ENCODE peak calls at places on chromosomes 7 and 10, in nine cellular contexts. L is IMR-90, W is NB4, D is heart left ventricle, J is tibial nerve, S is HCT116, X is breast epithelium, N is HepG2, R is K562. K is an unnamed sample.

GRCh38 chr10:56349611-56350010 is 11.4 kb downstream of the ZWINT start:
- DNase-seq in L (no peak), W (no peak), D (no peak), J (no peak), S (no peak), X (no peak), N (no peak), R (no peak), K (no peak)

GRCh38 chr7:24283559-24283899 is 461 bp upstream of the NPY start:
- DNase-seq in L (no peak), W (no peak), D (no peak), J (no peak), S (no peak), X (no peak), N (no peak), R (no peak), K (no peak)

GRCh38 chr7:51356849-51357516 is 40.4 kb upstream of the COBL start:
- DNase-seq in L (no peak), W (no peak), D (no peak), J (no peak), S (no peak), X (no peak), N (peak), R (no peak), K (peak)

GRCh38 chr7:149844445-149844844 is 6.3 kb downstream of the ZNF862 start:
- DNase-seq in L (no peak), W (no peak), D (no peak), J (no peak), S (no peak), X (peak), N (no peak), R (no peak), K (no peak)

GRCh38 chr10:23694446-23694920 is 255.6 kb downstream of the OTUD1 start:
- DNase-seq in L (no peak), W (no peak), D (no peak), J (no peak), S (no peak), X (no peak), N (no peak), R (no peak), K (no peak)

GRCh38 chr10:45183174-45183573 is 132.2 kb downstream of the OR13A1 start:
- DNase-seq in L (no peak), W (no peak), D (no peak), J (no peak), S (no peak), X (no peak), N (no peak), R (no peak), K (no peak)

GRCh38 chr10:118007773-118008172 is 39.0 kb downstream of the RAB11FIP2 start:
- DNase-seq in L (peak), W (no peak), D (no peak), J (no peak), S (no peak), X (no peak), N (no peak), R (no peak), K (no peak)

GRCh38 chr7:44294325-44295069 is 30.9 kb downstream of the CAMK2B start:
- DNase-seq in L (no peak), W (no peak), D (no peak), J (no peak), S (no peak), X (no peak), N (no peak), R (peak), K (peak)

GRCh38 chr7:44383566-44383965 is 58.2 kb upstream of the CAMK2B start:
- DNase-seq in L (peak), W (no peak), D (no peak), J (no peak), S (no peak), X (no peak), N (no peak), R (no peak), K (no peak)

GRCh38 chr7:128136215-128136597 is 104.9 kb upstream of the LEP start:
- DNase-seq in L (no peak), W (no peak), D (no peak), J (no peak), S (no peak), X (no peak), N (no peak), R (no peak), K (no peak)

GRCh38 chr10:58515296-58515956 is 2.8 kb downstream of the BICC1 start:
- DNase-seq in L (no peak), W (no peak), D (no peak), J (no peak), S (no peak), X (no peak), N (no peak), R (no peak), K (no peak)

GRCh38 chr10:6171891-6172354 is 30.8 kb upstream of the PFKFB3 start:
- DNase-seq in L (peak), W (peak), D (peak), J (peak), S (no peak), X (no peak), N (no peak), R (no peak), K (peak)

GRCh38 chr7:121305109-121305508 is 23.7 kb upstream of the WNT16 start:
- DNase-seq in L (peak), W (no peak), D (no peak), J (no peak), S (no peak), X (no peak), N (no peak), R (no peak), K (no peak)

GRCh38 chr7:52260046-52260665 is 775.3 kb upstream of the POM121L12 start:
- DNase-seq in L (no peak), W (peak), D (no peak), J (no peak), S (no peak), X (no peak), N (no peak), R (no peak), K (no peak)

GRCh38 chr10:102988404-102989314 is 70.6 kb downstream of the CNNM2 start:
- DNase-seq in L (peak), W (no peak), D (no peak), J (no peak), S (no peak), X (no peak), N (peak), R (peak), K (no peak)

GRCh38 chr7:138726288-138726687 is 25.1 kb upstream of the SVOPL start:
- DNase-seq in L (no peak), W (peak), D (no peak), J (no peak), S (no peak), X (no peak), N (no peak), R (peak), K (no peak)

GRCh38 chr10:9230625-9231024 is 1176.1 kb downstream of the GATA3 start:
- DNase-seq in L (no peak), W (no peak), D (no peak), J (no peak), S (no peak), X (no peak), N (no peak), R (no peak), K (no peak)

GRCh38 chr10:75803816-75804576 is 372.6 kb downstream of the LRMDA start:
- DNase-seq in L (no peak), W (no peak), D (no peak), J (peak), S (no peak), X (no peak), N (no peak), R (no peak), K (peak)

GRCh38 chr7:99392659-99393362 is 15.6 kb downstream of the PDAP1 start:
- DNase-seq in L (no peak), W (no peak), D (peak), J (peak), S (no peak), X (peak), N (no peak), R (peak), K (peak)

GRCh38 chr7:76326646-76327233 is 24.3 kb downstream of the HSPB1 start:
- DNase-seq in L (peak), W (no peak), D (no peak), J (no peak), S (no peak), X (no peak), N (no peak), R (no peak), K (no peak)

GRCh38 chr10:74384615-74385213 is 233.7 kb downstream of the ADK start:
- DNase-seq in L (no peak), W (no peak), D (no peak), J (no peak), S (no peak), X (no peak), N (no peak), R (no peak), K (no peak)

GRCh38 chr10:31622993-31623392 is 304.0 kb downstream of the ZEB1 start:
- DNase-seq in L (peak), W (no peak), D (no peak), J (peak), S (no peak), X (no peak), N (no peak), R (no peak), K (no peak)

GRCh38 chr7:106239406-106239805 is 45.4 kb downstream of the NAMPT start:
- DNase-seq in L (no peak), W (no peak), D (no peak), J (no peak), S (no peak), X (peak), N (no peak), R (no peak), K (no peak)

GRCh38 chr10:74586088-74586585 is 240.3 kb upstream of the KAT6B start:
- DNase-seq in L (peak), W (peak), D (no peak), J (no peak), S (no peak), X (no peak), N (no peak), R (no peak), K (peak)

DNA sequence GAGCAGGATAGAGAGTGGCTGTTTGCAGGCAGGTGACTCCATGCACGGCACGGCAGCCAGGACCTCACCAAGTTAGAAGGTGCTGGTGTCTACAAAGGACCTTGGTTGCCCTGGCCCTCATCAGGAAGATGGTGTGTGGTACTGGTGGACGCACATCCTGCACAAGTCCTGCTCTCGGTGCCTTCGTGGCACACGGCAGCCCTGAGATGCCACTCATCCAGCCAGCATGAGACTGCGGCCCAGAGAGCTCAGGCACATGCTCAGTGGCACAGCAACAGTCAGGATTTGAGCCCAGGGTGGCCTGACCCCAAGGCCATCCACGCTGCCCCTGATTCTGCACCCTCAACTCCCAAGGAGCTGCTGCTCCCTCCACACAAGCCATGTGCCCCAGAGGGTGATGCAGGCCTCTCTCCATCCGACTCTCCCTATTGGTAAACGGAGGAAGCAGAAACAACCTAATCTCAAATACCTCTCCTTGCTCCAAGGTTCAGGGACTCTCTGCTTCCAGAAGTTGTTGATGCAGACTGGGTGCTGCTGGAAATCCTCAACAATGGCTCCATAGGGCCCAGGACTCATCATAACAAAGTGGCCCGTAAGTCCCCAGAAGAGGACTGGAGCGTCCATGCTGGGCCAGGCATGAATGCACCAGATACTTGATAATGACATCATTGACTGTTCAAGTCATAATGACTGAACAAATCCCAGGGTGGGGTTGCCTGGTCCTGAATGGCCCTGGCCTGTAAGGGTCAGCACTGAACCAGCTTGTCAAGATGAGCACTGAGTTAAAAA is 93.6 kb downstream of the ARHGAP22 start:
- DNase-seq in L (no peak), W (no peak), D (peak), J (no peak), S (no peak), X (no peak), N (no peak), R (no peak), K (no peak)
- H3K4me3 ChIP-seq in L (no peak), W (no peak), D (no peak), J (no peak), S (no peak), X (no peak), N (no peak), R (no peak), K (no peak)

DNA sequence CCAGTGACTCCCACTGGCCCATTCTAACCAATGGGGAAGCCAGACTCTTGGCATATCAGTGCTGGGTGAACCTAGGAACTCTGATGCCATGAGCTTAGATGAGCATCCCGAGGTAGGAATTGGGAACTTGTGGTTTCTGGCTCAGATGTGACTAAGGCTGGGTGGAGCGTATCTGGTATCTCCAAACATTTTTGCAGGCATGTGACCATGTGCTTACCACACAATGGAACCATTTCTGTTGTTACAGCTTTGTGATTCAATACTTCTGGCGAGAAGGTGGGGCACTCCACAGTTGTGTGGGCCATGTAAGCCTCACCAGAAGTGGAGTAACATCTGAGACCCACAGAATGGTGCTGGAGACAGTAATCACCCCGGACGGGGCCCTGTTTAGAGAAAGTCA is 2.6 kb upstream of the AVPI1 start:
- DNase-seq in L (peak), W (peak), D (no peak), J (peak), S (peak), X (no peak), N (no peak), R (no peak), K (no peak)
- TF ChIP-seq POLR2A in L (peak), W (no peak), D (no peak), J (no peak), S (no peak), X (no peak), N (no peak), R (no peak), K (no peak)

DNA sequence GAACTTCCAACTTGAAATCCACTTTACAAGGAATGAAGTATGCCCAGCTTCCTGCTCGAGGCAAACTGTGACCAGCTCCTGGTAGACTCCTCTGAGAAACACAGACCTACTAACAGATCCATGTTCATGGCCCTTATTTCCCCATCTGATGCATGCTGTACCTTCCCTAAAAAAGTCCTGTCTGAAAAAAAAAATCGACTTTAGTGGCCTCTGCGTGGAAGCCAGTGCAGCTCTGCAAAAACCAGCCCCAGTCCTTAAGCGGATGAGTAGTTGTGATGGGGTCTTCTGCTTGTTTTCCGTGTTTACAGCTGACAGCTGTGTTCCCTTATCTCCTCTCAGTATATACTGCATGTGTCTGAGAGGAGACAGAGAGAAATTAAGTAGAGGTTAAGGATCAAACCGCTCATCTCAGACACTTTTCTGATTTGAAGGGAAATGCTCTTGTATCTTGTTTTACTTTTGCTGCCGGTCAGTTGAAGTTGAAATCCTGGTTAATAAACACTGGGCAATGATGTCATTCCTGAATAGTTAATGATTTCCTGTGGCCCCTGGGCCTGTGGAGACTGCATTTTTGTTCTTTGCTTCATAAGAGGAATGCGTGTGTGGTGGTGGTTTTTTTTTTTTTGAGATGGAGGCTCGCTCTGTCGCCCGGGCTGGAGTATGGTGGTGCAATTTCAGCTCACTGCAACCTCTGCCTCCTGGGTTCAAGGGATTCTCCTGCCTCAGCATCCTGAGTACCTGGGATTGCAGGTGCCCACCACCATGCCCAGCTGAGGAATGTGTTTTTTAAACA is 67.6 kb downstream of the DOCK1 start:
- DNase-seq in L (peak), W (no peak), D (no peak), J (no peak), S (no peak), X (no peak), N (peak), R (no peak), K (peak)
- H3K4me3 ChIP-seq in L (peak), W (no peak), D (no peak), J (no peak), S (no peak), X (no peak), N (peak), R (no peak), K (no peak)

GRCh38 chr7:74479961-74480829 is 26.5 kb downstream of the GTF2IRD1 start:
- DNase-seq in L (peak), W (no peak), D (peak), J (peak), S (no peak), X (no peak), N (peak), R (no peak), K (peak)
- TF ChIP-seq POLR2A in L (peak), W (no peak), D (peak), J (peak), S (no peak), X (no peak), N (no peak), R (no peak), K (peak)

K was measured in body of pancreas.